ENCODE peak calls at places on chromosomes 16 and 17, in ten cellular contexts. One of them, this sample, is unnamed.

GRCh38 chr17:79079421-79080200 is 5.0 kb downstream of the ENGASE start:
- DNase-seq in GM12892: no peak
- DNase-seq in esophagus squamous epithelium: no peak
- DNase-seq in heart left ventricle: no peak
- DNase-seq in NB4: no peak
- DNase-seq in A549: no peak
- DNase-seq in stomach: no peak
- DNase-seq in lower leg skin: no peak
- DNase-seq in H54: no peak
- DNase-seq in sigmoid colon: no peak
- DNase-seq in this sample: no peak

GRCh38 chr17:29664743-29665479 is 42.2 kb upstream of the CORO6 start:
- DNase-seq in sigmoid colon: no peak
- DNase-seq in H54: peak
- DNase-seq in NB4: no peak
- DNase-seq in A549: peak
- DNase-seq in GM12892: no peak
- DNase-seq in lower leg skin: no peak
- DNase-seq in esophagus squamous epithelium: no peak
- DNase-seq in heart left ventricle: no peak
- DNase-seq in stomach: no peak
- DNase-seq in this sample: no peak

GRCh38 chr17:74454197-74455024 is 12.0 kb upstream of the CD300A start:
- DNase-seq in H54: no peak
- DNase-seq in lower leg skin: peak
- DNase-seq in heart left ventricle: no peak
- DNase-seq in GM12892: no peak
- DNase-seq in A549: no peak
- DNase-seq in esophagus squamous epithelium: no peak
- DNase-seq in sigmoid colon: peak
- DNase-seq in NB4: peak
- DNase-seq in stomach: no peak
- DNase-seq in this sample: peak

GRCh38 chr16:5944971-5945370 is 847.4 kb upstream of the EEF2KMT start:
- DNase-seq in lower leg skin: no peak
- DNase-seq in esophagus squamous epithelium: no peak
- DNase-seq in sigmoid colon: no peak
- DNase-seq in heart left ventricle: no peak
- DNase-seq in NB4: peak
- DNase-seq in GM12892: no peak
- DNase-seq in H54: no peak
- DNase-seq in stomach: no peak
- DNase-seq in A549: no peak
- DNase-seq in this sample: no peak

GRCh38 chr16:17327671-17328335 is 143.0 kb downstream of the XYLT1 start:
- DNase-seq in sigmoid colon: peak
- DNase-seq in NB4: no peak
- DNase-seq in A549: no peak
- DNase-seq in heart left ventricle: no peak
- DNase-seq in lower leg skin: no peak
- DNase-seq in GM12892: no peak
- DNase-seq in esophagus squamous epithelium: no peak
- DNase-seq in H54: no peak
- DNase-seq in stomach: no peak
- DNase-seq in this sample: no peak

GRCh38 chr17:4175921-4176802 is 33.2 kb downstream of the CYB5D2 start:
- DNase-seq in heart left ventricle: no peak
- DNase-seq in H54: no peak
- DNase-seq in lower leg skin: no peak
- DNase-seq in A549: no peak
- DNase-seq in esophagus squamous epithelium: no peak
- DNase-seq in NB4: no peak
- DNase-seq in sigmoid colon: no peak
- DNase-seq in GM12892: no peak
- DNase-seq in stomach: no peak
- DNase-seq in this sample: no peak

GRCh38 chr16:49179714-49180330 is 101.8 kb downstream of the CBLN1 start:
- DNase-seq in lower leg skin: no peak
- DNase-seq in esophagus squamous epithelium: no peak
- DNase-seq in H54: no peak
- DNase-seq in GM12892: no peak
- DNase-seq in NB4: no peak
- DNase-seq in stomach: no peak
- DNase-seq in A549: no peak
- DNase-seq in heart left ventricle: no peak
- DNase-seq in sigmoid colon: no peak
- DNase-seq in this sample: no peak

GRCh38 chr16:51636913-51637743 is 486.1 kb upstream of the SALL1 start:
- DNase-seq in sigmoid colon: no peak
- DNase-seq in stomach: no peak
- DNase-seq in esophagus squamous epithelium: no peak
- DNase-seq in lower leg skin: no peak
- DNase-seq in NB4: no peak
- DNase-seq in GM12892: no peak
- DNase-seq in H54: peak
- DNase-seq in A549: no peak
- DNase-seq in heart left ventricle: no peak
- DNase-seq in this sample: no peak

GRCh38 chr17:10624966-10625365 is 32.1 kb downstream of the MYH3 start:
- DNase-seq in heart left ventricle: no peak
- DNase-seq in sigmoid colon: no peak
- DNase-seq in stomach: no peak
- DNase-seq in A549: no peak
- DNase-seq in esophagus squamous epithelium: no peak
- DNase-seq in lower leg skin: no peak
- DNase-seq in GM12892: no peak
- DNase-seq in NB4: no peak
- DNase-seq in H54: no peak
- DNase-seq in this sample: no peak

GRCh38 chr17:10556301-10557005 is 7.0 kb upstream of the MYH2 start:
- DNase-seq in stomach: no peak
- DNase-seq in GM12892: no peak
- DNase-seq in esophagus squamous epithelium: no peak
- DNase-seq in heart left ventricle: no peak
- DNase-seq in NB4: no peak
- DNase-seq in sigmoid colon: no peak
- DNase-seq in A549: no peak
- DNase-seq in H54: no peak
- DNase-seq in lower leg skin: no peak
- DNase-seq in this sample: no peak

GRCh38 chr17:44186307-44187130 is at the start of gene TMUB2:
- DNase-seq in esophagus squamous epithelium: peak
- DNase-seq in GM12892: peak
- DNase-seq in NB4: peak
- DNase-seq in heart left ventricle: peak
- DNase-seq in H54: peak
- DNase-seq in A549: peak
- DNase-seq in stomach: peak
- DNase-seq in lower leg skin: peak
- DNase-seq in sigmoid colon: peak
- DNase-seq in this sample: peak
- TF ChIP-seq POLR2A in esophagus squamous epithelium: peak
- TF ChIP-seq POLR2A in GM12892: peak
- TF ChIP-seq POLR2A in NB4: peak
- TF ChIP-seq POLR2A in heart left ventricle: peak
- TF ChIP-seq POLR2A in H54: peak
- TF ChIP-seq POLR2A in A549: peak
- TF ChIP-seq POLR2A in stomach: peak
- TF ChIP-seq POLR2A in lower leg skin: peak
- TF ChIP-seq POLR2A in sigmoid colon: peak
- TF ChIP-seq POLR2A in this sample: peak

DNA sequence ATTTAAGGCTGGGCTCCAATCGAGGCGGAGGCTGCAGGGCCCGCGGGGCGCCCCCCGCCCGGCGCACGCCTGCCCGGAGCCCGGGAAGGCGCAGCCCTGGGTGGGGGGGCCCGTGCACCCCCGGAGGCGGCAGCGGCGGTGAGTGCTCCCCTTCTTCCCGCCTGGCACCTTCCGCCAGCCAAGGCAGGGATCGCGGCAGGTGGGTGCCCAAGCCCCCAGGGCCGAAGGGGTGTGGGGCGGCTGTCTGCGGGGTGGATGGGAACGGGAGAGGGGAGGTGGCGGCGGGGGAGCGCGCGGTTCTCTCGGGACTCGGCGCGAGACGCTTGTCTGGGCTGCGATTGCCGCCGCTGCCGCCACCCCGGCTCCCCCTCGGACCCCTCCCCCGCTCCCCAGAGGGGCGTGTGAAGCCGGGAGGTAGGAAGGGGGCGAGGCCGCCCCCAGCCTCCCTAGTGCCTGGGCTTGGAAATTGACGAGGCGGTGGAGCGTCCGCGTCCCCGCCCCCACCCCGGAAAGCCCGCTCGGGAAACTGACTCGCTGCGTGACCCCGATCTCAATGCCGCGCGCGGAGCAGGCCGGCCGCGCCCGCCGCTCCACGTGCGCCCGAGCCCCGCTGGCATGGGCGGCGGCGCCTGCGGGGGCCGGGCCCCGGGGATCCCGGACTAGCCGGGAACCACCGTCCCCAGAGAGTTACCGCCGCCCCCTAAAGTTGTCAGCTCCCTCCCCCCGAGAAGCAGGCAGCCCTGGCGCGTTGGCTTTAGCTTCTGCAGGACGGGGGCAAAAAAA is 231.5 kb downstream of the MRTFB start:
- DNase-seq in A549: peak
- DNase-seq in NB4: peak
- DNase-seq in lower leg skin: no peak
- DNase-seq in sigmoid colon: no peak
- DNase-seq in esophagus squamous epithelium: no peak
- DNase-seq in stomach: no peak
- DNase-seq in heart left ventricle: no peak
- DNase-seq in H54: peak
- DNase-seq in GM12892: peak
- DNase-seq in this sample: peak
- TF ChIP-seq POLR2A in A549: no peak
- TF ChIP-seq POLR2A in NB4: no peak
- TF ChIP-seq POLR2A in lower leg skin: no peak
- TF ChIP-seq POLR2A in sigmoid colon: no peak
- TF ChIP-seq POLR2A in esophagus squamous epithelium: no peak
- TF ChIP-seq POLR2A in stomach: no peak
- TF ChIP-seq POLR2A in heart left ventricle: no peak
- TF ChIP-seq POLR2A in H54: no peak
- TF ChIP-seq POLR2A in GM12892: no peak
- TF ChIP-seq POLR2A in this sample: no peak

DNA sequence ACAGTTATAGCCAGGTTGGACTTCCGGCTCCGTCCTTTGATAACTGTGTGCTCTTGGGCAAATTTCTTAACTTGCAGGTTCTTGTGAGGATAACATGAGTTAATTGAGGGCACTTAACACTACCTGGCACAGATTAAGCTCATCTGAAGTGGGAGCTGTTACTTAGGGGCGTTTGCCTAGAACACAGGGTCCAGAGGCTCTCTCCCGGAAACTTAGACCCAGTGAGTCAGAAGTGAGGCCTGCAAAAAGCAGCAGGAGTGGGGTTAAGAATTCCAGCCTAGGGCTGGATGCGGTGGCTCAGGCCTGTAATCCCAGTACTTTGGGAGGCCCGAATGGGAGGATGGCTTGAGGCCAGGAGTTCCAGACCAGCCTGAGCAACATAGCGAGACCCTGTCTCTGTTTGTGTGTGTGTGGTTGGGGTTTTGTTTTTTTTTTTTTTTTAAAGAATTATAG is 1.4 kb downstream of the MVP start:
- DNase-seq in sigmoid colon: no peak
- DNase-seq in lower leg skin: no peak
- DNase-seq in NB4: no peak
- DNase-seq in H54: no peak
- DNase-seq in stomach: peak
- DNase-seq in esophagus squamous epithelium: no peak
- DNase-seq in GM12892: no peak
- DNase-seq in heart left ventricle: peak
- DNase-seq in A549: peak
- DNase-seq in this sample: peak
- TF ChIP-seq POLR2A in sigmoid colon: no peak
- TF ChIP-seq POLR2A in lower leg skin: no peak
- TF ChIP-seq POLR2A in NB4: no peak
- TF ChIP-seq POLR2A in H54: no peak
- TF ChIP-seq POLR2A in stomach: no peak
- TF ChIP-seq POLR2A in esophagus squamous epithelium: no peak
- TF ChIP-seq POLR2A in GM12892: no peak
- TF ChIP-seq POLR2A in heart left ventricle: no peak
- TF ChIP-seq POLR2A in A549: no peak
- TF ChIP-seq POLR2A in this sample: peak

GRCh38 chr17:13334374-13334773 is 267.4 kb downstream of the HS3ST3A1 start:
- DNase-seq in esophagus squamous epithelium: no peak
- DNase-seq in H54: no peak
- DNase-seq in sigmoid colon: no peak
- DNase-seq in GM12892: no peak
- DNase-seq in lower leg skin: no peak
- DNase-seq in A549: no peak
- DNase-seq in heart left ventricle: no peak
- DNase-seq in NB4: no peak
- DNase-seq in stomach: no peak
- DNase-seq in this sample: no peak

GRCh38 chr17:13333661-13334060 is 268.1 kb downstream of the HS3ST3A1 start:
- DNase-seq in sigmoid colon: no peak
- DNase-seq in NB4: no peak
- DNase-seq in lower leg skin: no peak
- DNase-seq in esophagus squamous epithelium: no peak
- DNase-seq in A549: no peak
- DNase-seq in stomach: no peak
- DNase-seq in heart left ventricle: no peak
- DNase-seq in H54: no peak
- DNase-seq in GM12892: no peak
- DNase-seq in this sample: no peak

GRCh38 chr17:13337171-13337570 is 264.6 kb downstream of the HS3ST3A1 start:
- DNase-seq in heart left ventricle: no peak
- DNase-seq in A549: no peak
- DNase-seq in stomach: no peak
- DNase-seq in NB4: no peak
- DNase-seq in esophagus squamous epithelium: no peak
- DNase-seq in sigmoid colon: no peak
- DNase-seq in lower leg skin: no peak
- DNase-seq in H54: no peak
- DNase-seq in GM12892: no peak
- DNase-seq in this sample: no peak

GRCh38 chr17:13338421-13338820 is 263.3 kb downstream of the HS3ST3A1 start:
- DNase-seq in stomach: no peak
- DNase-seq in heart left ventricle: no peak
- DNase-seq in lower leg skin: no peak
- DNase-seq in A549: no peak
- DNase-seq in GM12892: no peak
- DNase-seq in NB4: no peak
- DNase-seq in sigmoid colon: no peak
- DNase-seq in esophagus squamous epithelium: no peak
- DNase-seq in H54: no peak
- DNase-seq in this sample: no peak

DNA sequence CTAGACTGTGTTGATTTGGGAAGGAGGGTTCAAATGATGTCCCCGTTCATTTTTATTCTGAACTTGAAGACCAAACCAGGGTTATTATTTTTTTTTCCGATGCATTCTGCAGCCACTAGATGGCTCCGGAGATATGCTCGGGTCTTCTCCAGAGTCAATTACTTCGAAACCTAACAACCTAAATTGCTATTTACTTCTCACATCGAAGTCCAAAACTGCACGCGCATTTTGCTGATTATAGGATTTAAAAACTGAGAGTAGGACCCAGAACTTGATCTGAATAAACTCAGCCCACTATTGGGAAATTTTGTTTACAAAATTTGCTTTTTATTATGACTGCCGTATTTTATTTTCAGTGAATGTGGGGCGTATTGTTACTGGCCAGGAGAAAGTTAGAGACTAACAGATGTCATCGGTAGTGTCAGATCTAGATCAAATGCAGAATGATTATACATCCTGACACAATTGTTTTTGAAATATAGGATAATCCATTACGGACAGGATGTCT is 263.8 kb downstream of the HS3ST3A1 start:
- DNase-seq in heart left ventricle: no peak
- DNase-seq in esophagus squamous epithelium: no peak
- DNase-seq in A549: peak
- DNase-seq in GM12892: no peak
- DNase-seq in H54: no peak
- DNase-seq in NB4: peak
- DNase-seq in sigmoid colon: no peak
- DNase-seq in stomach: no peak
- DNase-seq in lower leg skin: no peak
- DNase-seq in this sample: peak
- TF ChIP-seq POLR2A in heart left ventricle: no peak
- TF ChIP-seq POLR2A in esophagus squamous epithelium: no peak
- TF ChIP-seq POLR2A in A549: no peak
- TF ChIP-seq POLR2A in GM12892: no peak
- TF ChIP-seq POLR2A in H54: no peak
- TF ChIP-seq POLR2A in NB4: no peak
- TF ChIP-seq POLR2A in sigmoid colon: no peak
- TF ChIP-seq POLR2A in stomach: no peak
- TF ChIP-seq POLR2A in lower leg skin: no peak
- TF ChIP-seq POLR2A in this sample: no peak

This sample was measured in adrenal gland.